ENCODE peak calls at places on chromosomes 7 and 10, in five cellular contexts. V, X, D, J and A are unnamed samples.

GRCh38 chr7:83347836-83348482 is 185.3 kb upstream of the PCLO start:
- DNase-seq in X (no peak), D (no peak), V (peak), J (peak), A (no peak)

GRCh38 chr7:44647981-44648714 is 41.7 kb downstream of the OGDH start:
- DNase-seq in V (no peak), D (no peak), X (no peak), J (no peak), A (no peak)

GRCh38 chr7:134046594-134047128 is 80.5 kb upstream of the LRGUK start:
- DNase-seq in J (no peak), V (no peak), X (no peak), D (no peak), A (no peak)

GRCh38 chr10:113484487-113484886 is 68.4 kb upstream of the HABP2 start:
- DNase-seq in X (no peak), D (no peak), J (no peak), V (no peak), A (no peak)

GRCh38 chr10:52491246-52492000 is 177.3 kb downstream of the DKK1 start:
- DNase-seq in J (peak), V (peak), X (no peak), D (no peak), A (no peak)

GRCh38 chr7:68256295-68256694 is 1259.7 kb downstream of the TYW1 start:
- DNase-seq in X (no peak), D (no peak), J (no peak), V (no peak), A (no peak)

GRCh38 chr10:124157286-124157685 is 63.9 kb upstream of the CHST15 start:
- DNase-seq in D (no peak), V (no peak), J (peak), X (no peak), A (no peak)

GRCh38 chr7:2199956-2200583 is 32.7 kb downstream of the MAD1L1 start:
- DNase-seq in X (no peak), J (no peak), D (no peak), V (no peak), A (no peak)

GRCh38 chr7:5689118-5689517 is 92.3 kb downstream of the RNF216 start:
- DNase-seq in X (peak), J (no peak), V (no peak), D (no peak), A (no peak)

GRCh38 chr7:84025332-84025927 is 169.2 kb downstream of the SEMA3A start:
- DNase-seq in D (no peak), V (peak), X (no peak), J (peak), A (no peak)

GRCh38 chr7:39952378-39952777 is 2.3 kb downstream of the CDK13 start:
- DNase-seq in D (no peak), X (no peak), V (peak), J (peak), A (no peak)

GRCh38 chr10:5565205-5565545 is 40.4 kb downstream of the CALML3 start:
- DNase-seq in J (no peak), D (no peak), X (no peak), V (no peak), A (no peak)

GRCh38 chr10:47379901-47380300 is 4.2 kb downstream of the ZNF488 start:
- DNase-seq in V (no peak), J (peak), D (no peak), X (no peak), A (no peak)

GRCh38 chr7:129391546-129392211 is 42.6 kb upstream of the STRIP2 start:
- DNase-seq in J (no peak), X (no peak), D (no peak), V (no peak), A (no peak)

GRCh38 chr10:55822096-55822495 is 539.0 kb downstream of the ZWINT start:
- DNase-seq in V (no peak), X (no peak), D (no peak), J (no peak), A (no peak)

GRCh38 chr10:59905735-59906416 is 480 bp downstream of the CCDC6 start:
- DNase-seq in V (no peak), J (no peak), D (peak), X (no peak), A (no peak)

GRCh38 chr10:34866848-34867247 is 51.8 kb upstream of the PARD3 start:
- DNase-seq in V (no peak), X (no peak), D (no peak), J (no peak), A (no peak)

GRCh38 chr10:53108317-53108934 is 335.8 kb upstream of the MBL2 start:
- DNase-seq in X (no peak), V (no peak), J (no peak), D (no peak), A (no peak)

GRCh38 chr10:25047902-25048301 is 31.5 kb downstream of the THNSL1 start:
- DNase-seq in D (no peak), V (peak), J (peak), X (no peak), A (no peak)

GRCh38 chr10:115606081-115606480 is 512.9 kb downstream of the ATRNL1 start:
- DNase-seq in V (no peak), X (no peak), J (no peak), D (no peak), A (no peak)

GRCh38 chr7:156966387-156966786 is 16.9 kb downstream of the NOM1 start:
- DNase-seq in X (no peak), J (no peak), V (no peak), D (no peak), A (no peak)

GRCh38 chr10:46557319-46558140 is 1.1 kb upstream of the GPRIN2 start:
- DNase-seq in X (no peak), V (no peak), D (no peak), J (no peak), A (no peak)

GRCh38 chr10:25176421-25176968 is 1.7 kb downstream of the GPR158 start:
- DNase-seq in X (no peak), D (no peak), J (no peak), V (no peak), A (no peak)

GRCh38 chr10:4121531-4122380 is 336.7 kb upstream of the KLF6 start:
- DNase-seq in V (no peak), X (no peak), J (no peak), D (no peak), A (no peak)

GRCh38 chr10:61847087-61847486 is 54.4 kb upstream of the ARID5B start:
- DNase-seq in D (no peak), V (no peak), X (no peak), J (no peak), A (no peak)

GRCh38 chr10:124044143-124044862 is 49.1 kb downstream of the CHST15 start:
- DNase-seq in V (no peak), X (no peak), J (no peak), D (peak), A (no peak)

GRCh38 chr10:100022403-100022802 is 12.7 kb upstream of the DNMBP start:
- DNase-seq in X (no peak), V (no peak), J (no peak), D (no peak), A (no peak)

GRCh38 chr10:117553171-117553814 is 10.7 kb downstream of the EMX2 start:
- DNase-seq in X (no peak), D (no peak), V (no peak), J (no peak), A (no peak)

GRCh38 chr7:106332186-106332585 is 47.4 kb upstream of the NAMPT start:
- DNase-seq in V (no peak), D (no peak), J (no peak), X (no peak), A (no peak)

GRCh38 chr10:52658112-52658511 is 114.5 kb downstream of the MBL2 start:
- DNase-seq in J (no peak), D (no peak), V (no peak), X (no peak), A (no peak)

GRCh38 chr7:47649901-47650300 is 68.0 kb upstream of the TNS3 start:
- DNase-seq in D (no peak), V (no peak), X (no peak), J (no peak), A (no peak)

GRCh38 chr10:79411546-79412495 is 33.6 kb downstream of the ZCCHC24 start:
- DNase-seq in J (no peak), V (no peak), X (no peak), D (peak), A (no peak)

GRCh38 chr7:2360791-2361190 is 6.2 kb downstream of the EIF3B start:
- DNase-seq in J (no peak), D (no peak), V (no peak), X (no peak), A (no peak)

GRCh38 chr7:48962821-48963505 is 38.6 kb downstream of the CDC14C start:
- DNase-seq in V (peak), D (peak), J (no peak), X (no peak), A (no peak)

GRCh38 chr10:56763090-56763489 is 402.0 kb upstream of the ZWINT start:
- DNase-seq in D (no peak), J (no peak), X (no peak), V (no peak), A (no peak)

GRCh38 chr7:13639416-13639815 is 350.1 kb downstream of the ETV1 start:
- DNase-seq in V (no peak), X (no peak), J (no peak), D (no peak), A (no peak)

GRCh38 chr7:137829337-137829992 is 17.3 kb downstream of the DGKI start:
- DNase-seq in X (no peak), D (no peak), V (no peak), J (no peak), A (no peak)